ENCODE peak calls at places on chromosomes 13 and 19, in five cellular contexts. N, I, W, S and Y are unnamed samples.

GRCh38 chr13:45879666-45880065 is 28.1 kb upstream of the SIAH3 start:
- DNase-seq in W (no peak), I (no peak), S (no peak), N (no peak), Y (no peak)

GRCh38 chr13:91813255-91813654 is 414.8 kb downstream of the GPC5 start:
- DNase-seq in W (no peak), N (no peak), S (no peak), I (no peak), Y (no peak)

GRCh38 chr13:83312194-83312593 is 570.1 kb downstream of the SLITRK1 start:
- DNase-seq in S (no peak), N (no peak), I (no peak), W (no peak), Y (no peak)

GRCh38 chr13:44273991-44274810 is 99.4 kb upstream of the SERP2 start:
- DNase-seq in N (peak; percentile 13), I (no peak), S (no peak), W (no peak), Y (peak; percentile 59)

GRCh38 chr19:54154603-54155345 is 4.7 kb downstream of the LENG1 start:
- DNase-seq in N (peak; percentile 48), I (no peak), S (no peak), W (no peak), Y (no peak)

GRCh38 chr13:51261610-51262249 is 39.5 kb downstream of the FAM124A start:
- DNase-seq in N (no peak), S (no peak), W (no peak), I (no peak), Y (no peak)

GRCh38 chr19:33429891-33430673 is 56.6 kb downstream of the CEBPG start:
- DNase-seq in W (no peak), N (peak; percentile 13), I (no peak), S (no peak), Y (no peak)

GRCh38 chr13:27644302-27644701 is 22.6 kb downstream of the POLR1D start:
- DNase-seq in W (no peak), I (no peak), N (no peak), S (no peak), Y (no peak)

GRCh38 chr13:113969311-113969972 is 4.4 kb downstream of the C13orf46 start:
- DNase-seq in S (no peak), I (no peak), N (no peak), W (no peak), Y (no peak)

GRCh38 chr13:26037302-26037701 is 14.5 kb downstream of the SHISA2 start:
- DNase-seq in N (no peak), S (no peak), W (peak; percentile 23), I (no peak), Y (no peak)

GRCh38 chr19:33524024-33524664 is 2.6 kb upstream of the PEPD start:
- DNase-seq in N (no peak), I (no peak), W (no peak), S (no peak), Y (no peak)

GRCh38 chr13:28611654-28612131 is 47.2 kb upstream of the POMP start:
- DNase-seq in I (no peak), N (peak; percentile 16), S (no peak), W (peak; percentile 42), Y (no peak)

GRCh38 chr13:27425151-27425917 is 915 bp downstream of the GTF3A start:
- DNase-seq in N (no peak), W (no peak), S (no peak), I (no peak), Y (no peak)

GRCh38 chr13:76791290-76791664 is 94.9 kb downstream of the KCTD12 start:
- DNase-seq in W (no peak), N (no peak), S (no peak), I (no peak), Y (no peak)

GRCh38 chr13:20968745-20969144 is 66.2 kb upstream of the XPO4 start:
- DNase-seq in I (no peak), N (no peak), S (no peak), W (no peak), Y (no peak)

GRCh38 chr13:108508263-108508662 is 121.1 kb upstream of the MYO16 start:
- DNase-seq in W (peak; percentile 52), N (no peak), I (no peak), S (no peak), Y (peak; percentile 24)

GRCh38 chr13:49370390-49370789 is 73.5 kb downstream of the CAB39L start:
- DNase-seq in I (no peak), S (no peak), N (no peak), W (no peak), Y (no peak)

GRCh38 chr13:96946709-96947311 is 47.5 kb downstream of the OXGR1 start:
- DNase-seq in W (no peak), N (no peak), I (no peak), S (no peak), Y (no peak)

GRCh38 chr13:79197933-79198332 is 208.1 kb downstream of the RBM26 start:
- DNase-seq in I (no peak), N (no peak), S (no peak), W (no peak), Y (no peak)
- TF ChIP-seq CTCF in I (no peak), N (no peak), S (no peak), W (no peak), Y (no peak)

GRCh38 chr13:35990196-35990595 is 141.0 kb downstream of the DCLK1 start:
- DNase-seq in W (no peak), I (no peak), S (no peak), N (no peak), Y (no peak)
- TF ChIP-seq CTCF in W (no peak), I (no peak), S (no peak), N (no peak), Y (no peak)

DNA sequence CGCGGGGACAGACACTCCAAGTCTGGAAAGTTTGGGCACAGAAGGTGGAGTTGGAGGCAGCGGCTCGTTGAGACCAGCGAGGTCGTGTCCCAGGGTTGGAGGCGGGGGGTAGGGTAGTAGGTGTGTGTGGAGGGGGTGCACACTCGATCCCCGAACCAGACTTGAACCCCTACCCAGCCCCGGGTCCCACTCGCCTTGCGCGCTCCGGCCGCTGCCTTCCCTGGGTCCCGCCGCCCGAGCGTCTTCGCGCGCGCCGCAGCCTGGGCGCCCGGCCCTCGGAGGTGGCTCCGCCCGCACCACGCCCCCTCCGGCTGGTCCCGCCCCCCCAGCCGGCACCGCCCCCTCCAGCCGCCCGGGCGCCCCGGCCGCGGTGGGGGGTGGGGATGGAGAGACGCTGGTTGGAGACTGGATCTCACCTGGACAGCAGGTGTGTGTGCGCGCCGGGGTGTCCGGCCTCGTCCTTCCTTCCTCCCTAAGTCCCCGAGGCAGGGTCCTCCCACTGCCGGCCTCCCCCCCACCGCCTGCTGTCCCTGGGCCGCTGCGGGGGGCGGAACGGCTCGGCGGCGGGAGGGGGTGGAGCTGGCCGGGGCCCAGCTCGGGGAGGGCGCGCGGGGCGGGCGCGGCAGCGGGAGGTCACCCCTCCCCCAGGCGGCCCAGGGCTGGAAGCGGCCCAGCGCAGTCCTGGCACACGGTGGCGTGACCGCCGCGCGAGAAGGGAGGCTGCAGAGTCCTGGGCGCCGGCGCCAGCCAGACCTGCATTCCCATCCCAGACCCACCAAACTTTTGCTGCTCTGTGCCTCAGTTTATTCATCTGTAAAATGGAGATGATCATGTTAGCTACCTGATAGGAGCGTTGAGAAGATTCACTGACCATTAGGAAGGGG is at the start of gene KANK2:
- DNase-seq in I (peak; percentile 64), W (peak; percentile 47), S (peak; percentile 89), N (peak; percentile 71), Y (peak; percentile 99)
- TF ChIP-seq CTCF in I (no peak), W (no peak), S (peak; percentile 18), N (no peak), Y (no peak)

GRCh38 chr19:48822514-48822913 is 11.7 kb upstream of the BCAT2 start:
- DNase-seq in I (no peak), N (no peak), S (no peak), W (no peak), Y (no peak)

GRCh38 chr19:48830965-48831364 is 5.3 kb downstream of the HSD17B14 start:
- DNase-seq in I (no peak), W (no peak), N (no peak), S (no peak), Y (no peak)

GRCh38 chr19:48830088-48830487 is 6.2 kb downstream of the HSD17B14 start:
- DNase-seq in I (no peak), W (no peak), S (no peak), N (no peak), Y (no peak)

GRCh38 chr19:48821633-48822032 is 10.8 kb upstream of the BCAT2 start:
- DNase-seq in N (no peak), S (no peak), W (no peak), I (no peak), Y (no peak)

GRCh38 chr19:48826606-48827020 is 9.7 kb downstream of the HSD17B14 start:
- DNase-seq in I (no peak), W (no peak), N (no peak), S (no peak), Y (no peak)
- TF ChIP-seq CTCF in I (no peak), W (no peak), N (no peak), S (no peak), Y (no peak)